ENCODE peak calls at places on chromosomes 5 and 9, in seven cellular contexts. L, A, X, F, G, D and M are unnamed samples.

GRCh38 chr5:71744009-71744792 is 25.1 kb downstream of the CARTPT start:
- DNase-seq in L (no peak), A (no peak), X (no peak), F (no peak), G (no peak), D (no peak), M (no peak)

GRCh38 chr9:109585841-109586240 is 87.7 kb upstream of the PTPN3 start:
- DNase-seq in L (no peak), A (no peak), X (no peak), F (no peak), G (no peak), D (no peak), M (no peak)

GRCh38 chr9:16191691-16192402 is 639.0 kb downstream of the CCDC171 start:
- DNase-seq in L (no peak), A (no peak), X (peak), F (peak), G (peak), D (peak), M (peak)

GRCh38 chr5:168328804-168329203 is 37.4 kb downstream of the WWC1 start:
- DNase-seq in L (no peak), A (no peak), X (no peak), F (no peak), G (no peak), D (no peak), M (peak)

GRCh38 chr9:25964239-25964638 is 286.0 kb upstream of the TUSC1 start:
- DNase-seq in L (peak), A (no peak), X (peak), F (no peak), G (peak), D (no peak), M (peak)

GRCh38 chr5:157294692-157295091 is 28.8 kb downstream of the CYFIP2 start:
- DNase-seq in L (no peak), A (no peak), X (no peak), F (no peak), G (no peak), D (no peak), M (no peak)

GRCh38 chr9:93598647-93599241 is 22.4 kb downstream of the PHF2 start:
- DNase-seq in L (no peak), A (no peak), X (no peak), F (no peak), G (no peak), D (no peak), M (no peak)

GRCh38 chr9:120863833-120864232 is 13.2 kb downstream of the PHF19 start:
- DNase-seq in L (no peak), A (no peak), X (no peak), F (no peak), G (no peak), D (no peak), M (no peak)

GRCh38 chr9:29514862-29515261 is 1941.6 kb upstream of the C9orf72 start:
- DNase-seq in L (no peak), A (no peak), X (no peak), F (no peak), G (no peak), D (no peak), M (no peak)

GRCh38 chr5:120415985-120416384 is 48.1 kb upstream of the PRR16 start:
- DNase-seq in L (no peak), A (no peak), X (no peak), F (no peak), G (no peak), D (no peak), M (peak)

GRCh38 chr5:24819841-24820240 is 175.1 kb upstream of the CDH10 start:
- DNase-seq in L (no peak), A (no peak), X (no peak), F (no peak), G (no peak), D (no peak), M (peak)

GRCh38 chr5:170638051-170638450 is 134.2 kb downstream of the KCNIP1 start:
- DNase-seq in L (no peak), A (no peak), X (no peak), F (no peak), G (no peak), D (no peak), M (no peak)

GRCh38 chr5:135110941-135111596 is 77.0 kb upstream of the PITX1 start:
- DNase-seq in L (no peak), A (no peak), X (no peak), F (no peak), G (no peak), D (no peak), M (no peak)

GRCh38 chr9:111572945-111573604 is 26.4 kb downstream of the PTGR1 start:
- DNase-seq in L (peak), A (no peak), X (no peak), F (no peak), G (peak), D (no peak), M (peak)

GRCh38 chr9:116951588-116952433 is 264.7 kb downstream of the TRIM32 start:
- DNase-seq in L (peak), A (no peak), X (peak), F (no peak), G (no peak), D (no peak), M (peak)

GRCh38 chr9:93813687-93814560 is 141.2 kb downstream of the BARX1 start:
- DNase-seq in L (no peak), A (no peak), X (no peak), F (no peak), G (no peak), D (no peak), M (no peak)

GRCh38 chr9:126454250-126454649 is 127.6 kb downstream of the MVB12B start:
- DNase-seq in L (no peak), A (no peak), X (no peak), F (no peak), G (no peak), D (no peak), M (no peak)

GRCh38 chr9:123866497-123866896 is 63.4 kb downstream of the DENND1A start:
- DNase-seq in L (no peak), A (no peak), X (no peak), F (no peak), G (peak), D (no peak), M (peak)

GRCh38 chr5:160837211-160837610 is 14.8 kb downstream of the ATP10B start:
- DNase-seq in L (no peak), A (no peak), X (no peak), F (no peak), G (no peak), D (no peak), M (no peak)

GRCh38 chr5:119269061-119269579 is 86.7 kb upstream of the TNFAIP8 start:
- DNase-seq in L (no peak), A (no peak), X (no peak), F (no peak), G (peak), D (no peak), M (no peak)

GRCh38 chr5:157855404-157855994 is 3.4 kb downstream of the CLINT1 start:
- DNase-seq in L (no peak), A (no peak), X (no peak), F (no peak), G (peak), D (no peak), M (peak)

GRCh38 chr5:124866355-124867063 is 120.1 kb upstream of the ZNF608 start:
- DNase-seq in L (no peak), A (no peak), X (no peak), F (no peak), G (no peak), D (no peak), M (no peak)

GRCh38 chr9:34417734-34418133 is 40.6 kb downstream of the FAM219A start:
- DNase-seq in L (no peak), A (no peak), X (no peak), F (no peak), G (no peak), D (no peak), M (no peak)

GRCh38 chr9:86708918-86709835 is 238.1 kb downstream of the GAS1 start:
- DNase-seq in L (no peak), A (no peak), X (no peak), F (no peak), G (no peak), D (no peak), M (no peak)

GRCh38 chr5:56625577-56625976 is 189.8 kb upstream of the MAP3K1 start:
- DNase-seq in L (peak), A (no peak), X (peak), F (no peak), G (peak), D (no peak), M (peak)

GRCh38 chr5:66717455-66718373 is 121.5 kb downstream of the MAST4 start:
- DNase-seq in L (no peak), A (no peak), X (no peak), F (no peak), G (no peak), D (no peak), M (no peak)